ENCODE peak calls at places on chromosomes 12 and 14, in eight cellular contexts. One of them, this sample, is unnamed.

GRCh38 chr12:19846561-19846960 is 407.3 kb downstream of the AEBP2 start:
- DNase-seq in fibroblast of the aortic adventitia: peak; percentile 72
- DNase-seq in ascending aorta: no peak
- DNase-seq in bronchial epithelial cell: peak; percentile 71
- DNase-seq in lower leg skin: no peak
- DNase-seq in astrocyte of the cerebellum: peak; percentile 40
- DNase-seq in right lobe of liver: no peak
- DNase-seq in pancreas: no peak
- DNase-seq in this sample: peak; percentile 91

GRCh38 chr14:99258884-99259283 is 13.1 kb downstream of the BCL11B start:
- DNase-seq in fibroblast of the aortic adventitia: no peak
- DNase-seq in ascending aorta: no peak
- DNase-seq in bronchial epithelial cell: no peak
- DNase-seq in lower leg skin: no peak
- DNase-seq in astrocyte of the cerebellum: no peak
- DNase-seq in right lobe of liver: no peak
- DNase-seq in pancreas: no peak
- DNase-seq in this sample: no peak

GRCh38 chr12:62581288-62582064 is 114.8 kb downstream of the MON2 start:
- DNase-seq in fibroblast of the aortic adventitia: peak; percentile 86
- DNase-seq in ascending aorta: no peak
- DNase-seq in bronchial epithelial cell: peak; percentile 64
- DNase-seq in lower leg skin: no peak
- DNase-seq in astrocyte of the cerebellum: peak; percentile 55
- DNase-seq in right lobe of liver: no peak
- DNase-seq in pancreas: no peak
- DNase-seq in this sample: peak; percentile 80

GRCh38 chr12:5227722-5228274 is 184.1 kb downstream of the KCNA5 start:
- DNase-seq in fibroblast of the aortic adventitia: no peak
- DNase-seq in ascending aorta: no peak
- DNase-seq in bronchial epithelial cell: no peak
- DNase-seq in lower leg skin: no peak
- DNase-seq in astrocyte of the cerebellum: no peak
- DNase-seq in right lobe of liver: no peak
- DNase-seq in pancreas: no peak
- DNase-seq in this sample: no peak

GRCh38 chr14:30874120-30874998 is at the start of gene COCH:
- DNase-seq in fibroblast of the aortic adventitia: no peak
- DNase-seq in ascending aorta: no peak
- DNase-seq in bronchial epithelial cell: no peak
- DNase-seq in lower leg skin: no peak
- DNase-seq in astrocyte of the cerebellum: no peak
- DNase-seq in right lobe of liver: peak; percentile 47
- DNase-seq in pancreas: peak; percentile 47
- DNase-seq in this sample: no peak

GRCh38 chr12:12819752-12820311 is 6.7 kb downstream of the DDX47 start:
- DNase-seq in fibroblast of the aortic adventitia: peak; percentile 96
- DNase-seq in ascending aorta: peak; percentile 78
- DNase-seq in bronchial epithelial cell: peak; percentile 79
- DNase-seq in lower leg skin: no peak
- DNase-seq in astrocyte of the cerebellum: peak; percentile 93
- DNase-seq in right lobe of liver: no peak
- DNase-seq in pancreas: no peak
- DNase-seq in this sample: peak; percentile 95

GRCh38 chr12:13164859-13165577 is 31.5 kb upstream of the EMP1 start:
- DNase-seq in fibroblast of the aortic adventitia: no peak
- DNase-seq in ascending aorta: no peak
- DNase-seq in bronchial epithelial cell: peak; percentile 15
- DNase-seq in lower leg skin: no peak
- DNase-seq in astrocyte of the cerebellum: no peak
- DNase-seq in right lobe of liver: no peak
- DNase-seq in pancreas: no peak
- DNase-seq in this sample: no peak

GRCh38 chr12:2963760-2964292 is 4.6 kb downstream of the TEAD4 start:
- DNase-seq in fibroblast of the aortic adventitia: peak; percentile 14
- DNase-seq in ascending aorta: no peak
- DNase-seq in bronchial epithelial cell: no peak
- DNase-seq in lower leg skin: no peak
- DNase-seq in astrocyte of the cerebellum: no peak
- DNase-seq in right lobe of liver: peak; percentile 48
- DNase-seq in pancreas: peak; percentile 37
- DNase-seq in this sample: peak; percentile 18

GRCh38 chr12:124484067-124484466 is 83.3 kb downstream of the NCOR2 start:
- DNase-seq in fibroblast of the aortic adventitia: no peak
- DNase-seq in ascending aorta: no peak
- DNase-seq in bronchial epithelial cell: no peak
- DNase-seq in lower leg skin: no peak
- DNase-seq in astrocyte of the cerebellum: no peak
- DNase-seq in right lobe of liver: no peak
- DNase-seq in pancreas: no peak
- DNase-seq in this sample: no peak

GRCh38 chr12:28946361-28946760 is 202.7 kb upstream of the FAR2 start:
- DNase-seq in fibroblast of the aortic adventitia: no peak
- DNase-seq in ascending aorta: no peak
- DNase-seq in bronchial epithelial cell: no peak
- DNase-seq in lower leg skin: no peak
- DNase-seq in astrocyte of the cerebellum: no peak
- DNase-seq in right lobe of liver: no peak
- DNase-seq in pancreas: no peak
- DNase-seq in this sample: no peak

GRCh38 chr12:46963977-46964376 is 115.4 kb upstream of the PCED1B start:
- DNase-seq in fibroblast of the aortic adventitia: peak; percentile 71
- DNase-seq in ascending aorta: no peak
- DNase-seq in bronchial epithelial cell: peak; percentile 87
- DNase-seq in lower leg skin: no peak
- DNase-seq in astrocyte of the cerebellum: no peak
- DNase-seq in right lobe of liver: no peak
- DNase-seq in pancreas: no peak
- DNase-seq in this sample: peak; percentile 17

GRCh38 chr12:68976304-68976915 is 43.4 kb upstream of the CPM start:
- DNase-seq in fibroblast of the aortic adventitia: no peak
- DNase-seq in ascending aorta: no peak
- DNase-seq in bronchial epithelial cell: no peak
- DNase-seq in lower leg skin: no peak
- DNase-seq in astrocyte of the cerebellum: no peak
- DNase-seq in right lobe of liver: no peak
- DNase-seq in pancreas: no peak
- DNase-seq in this sample: no peak

GRCh38 chr12:69324797-69325466 is 23.2 kb upstream of the LYZ start:
- DNase-seq in fibroblast of the aortic adventitia: no peak
- DNase-seq in ascending aorta: no peak
- DNase-seq in bronchial epithelial cell: no peak
- DNase-seq in lower leg skin: no peak
- DNase-seq in astrocyte of the cerebellum: no peak
- DNase-seq in right lobe of liver: no peak
- DNase-seq in pancreas: no peak
- DNase-seq in this sample: no peak

GRCh38 chr14:59028476-59029202 is 159.8 kb upstream of the DAAM1 start:
- DNase-seq in fibroblast of the aortic adventitia: peak; percentile 96
- DNase-seq in ascending aorta: peak; percentile 68
- DNase-seq in bronchial epithelial cell: peak; percentile 52
- DNase-seq in lower leg skin: peak; percentile 23
- DNase-seq in astrocyte of the cerebellum: peak; percentile 90
- DNase-seq in right lobe of liver: peak; percentile 52
- DNase-seq in pancreas: peak; percentile 46
- DNase-seq in this sample: peak; percentile 87

GRCh38 chr12:6646276-6647082 is 753 bp downstream of the ACRBP start:
- DNase-seq in fibroblast of the aortic adventitia: no peak
- DNase-seq in ascending aorta: no peak
- DNase-seq in bronchial epithelial cell: no peak
- DNase-seq in lower leg skin: no peak
- DNase-seq in astrocyte of the cerebellum: no peak
- DNase-seq in right lobe of liver: no peak
- DNase-seq in pancreas: no peak
- DNase-seq in this sample: no peak

GRCh38 chr12:124841558-124841945 is 22.1 kb downstream of the SCARB1 start:
- DNase-seq in fibroblast of the aortic adventitia: no peak
- DNase-seq in ascending aorta: no peak
- DNase-seq in bronchial epithelial cell: no peak
- DNase-seq in lower leg skin: no peak
- DNase-seq in astrocyte of the cerebellum: no peak
- DNase-seq in right lobe of liver: no peak
- DNase-seq in pancreas: no peak
- DNase-seq in this sample: no peak

GRCh38 chr12:79086546-79086945 is 222.0 kb downstream of the SYT1 start:
- DNase-seq in fibroblast of the aortic adventitia: peak; percentile 15
- DNase-seq in ascending aorta: no peak
- DNase-seq in bronchial epithelial cell: no peak
- DNase-seq in lower leg skin: no peak
- DNase-seq in astrocyte of the cerebellum: no peak
- DNase-seq in right lobe of liver: no peak
- DNase-seq in pancreas: no peak
- DNase-seq in this sample: no peak
- H3K4me3 ChIP-seq in fibroblast of the aortic adventitia: no peak overlapping the region
- H3K4me3 ChIP-seq in ascending aorta: no peak overlapping the region
- H3K4me3 ChIP-seq in bronchial epithelial cell: no peak overlapping the region
- H3K4me3 ChIP-seq in lower leg skin: no peak overlapping the region
- H3K4me3 ChIP-seq in astrocyte of the cerebellum: no peak overlapping the region
- H3K4me3 ChIP-seq in right lobe of liver: no peak overlapping the region
- H3K4me3 ChIP-seq in pancreas: no peak overlapping the region
- H3K4me3 ChIP-seq in this sample: no peak overlapping the region

GRCh38 chr14:21860172-21860571 is 186.6 kb upstream of the OR4E1 start:
- DNase-seq in fibroblast of the aortic adventitia: no peak
- DNase-seq in ascending aorta: no peak
- DNase-seq in bronchial epithelial cell: peak; percentile 47
- DNase-seq in lower leg skin: no peak
- DNase-seq in astrocyte of the cerebellum: no peak
- DNase-seq in right lobe of liver: no peak
- DNase-seq in pancreas: no peak
- DNase-seq in this sample: peak; percentile 41
- TF ChIP-seq CTCF in fibroblast of the aortic adventitia: peak; percentile 26
- TF ChIP-seq CTCF in ascending aorta: no peak
- TF ChIP-seq CTCF in bronchial epithelial cell: peak; percentile 56
- TF ChIP-seq CTCF in lower leg skin: no peak
- TF ChIP-seq CTCF in astrocyte of the cerebellum: peak; percentile 46
- TF ChIP-seq CTCF in right lobe of liver: peak; percentile 22
- TF ChIP-seq CTCF in pancreas: no peak
- TF ChIP-seq CTCF in this sample: peak; percentile 54

DNA sequence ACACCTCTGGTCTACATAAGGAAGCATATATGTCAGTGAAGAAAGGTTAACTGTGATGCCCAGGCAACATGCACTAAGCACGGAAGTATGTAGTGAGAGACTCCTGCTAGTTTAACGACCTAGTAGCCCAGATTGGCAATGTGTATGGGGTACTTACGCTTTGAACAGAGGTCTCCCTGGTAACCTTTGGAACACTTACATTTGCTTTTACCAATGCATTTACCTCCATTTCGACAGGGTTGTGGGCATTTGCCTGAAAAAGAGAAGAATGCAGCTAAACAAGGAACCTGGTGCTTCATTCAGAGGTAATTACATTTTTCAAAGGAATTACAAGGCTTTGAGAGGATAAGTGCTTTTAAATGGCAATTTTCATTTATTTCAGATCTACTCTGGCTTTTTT is 65.2 kb downstream of the WIF1 start:
- DNase-seq in fibroblast of the aortic adventitia: no peak
- DNase-seq in ascending aorta: no peak
- DNase-seq in bronchial epithelial cell: no peak
- DNase-seq in lower leg skin: no peak
- DNase-seq in astrocyte of the cerebellum: no peak
- DNase-seq in right lobe of liver: no peak
- DNase-seq in pancreas: no peak
- DNase-seq in this sample: no peak
- H3K4me3 ChIP-seq in fibroblast of the aortic adventitia: no peak overlapping the region
- H3K4me3 ChIP-seq in ascending aorta: no peak overlapping the region
- H3K4me3 ChIP-seq in bronchial epithelial cell: no peak overlapping the region
- H3K4me3 ChIP-seq in lower leg skin: no peak overlapping the region
- H3K4me3 ChIP-seq in astrocyte of the cerebellum: no peak overlapping the region
- H3K4me3 ChIP-seq in right lobe of liver: no peak overlapping the region
- H3K4me3 ChIP-seq in pancreas: no peak overlapping the region
- H3K4me3 ChIP-seq in this sample: no peak overlapping the region

GRCh38 chr12:105083551-105084105 is 630 bp downstream of the ALDH1L2 start:
- DNase-seq in fibroblast of the aortic adventitia: peak; percentile 82
- DNase-seq in ascending aorta: peak; percentile 84
- DNase-seq in bronchial epithelial cell: peak; percentile 22
- DNase-seq in lower leg skin: peak; percentile 60
- DNase-seq in astrocyte of the cerebellum: no peak
- DNase-seq in right lobe of liver: peak; percentile 24
- DNase-seq in pancreas: peak; percentile 65
- DNase-seq in this sample: peak; percentile 84
- TF ChIP-seq CTCF in fibroblast of the aortic adventitia: peak; percentile 38
- TF ChIP-seq CTCF in ascending aorta: no peak
- TF ChIP-seq CTCF in bronchial epithelial cell: no peak
- TF ChIP-seq CTCF in lower leg skin: no peak
- TF ChIP-seq CTCF in astrocyte of the cerebellum: peak; percentile 17
- TF ChIP-seq CTCF in right lobe of liver: no peak
- TF ChIP-seq CTCF in pancreas: no peak
- TF ChIP-seq CTCF in this sample: peak; percentile 30

DNA sequence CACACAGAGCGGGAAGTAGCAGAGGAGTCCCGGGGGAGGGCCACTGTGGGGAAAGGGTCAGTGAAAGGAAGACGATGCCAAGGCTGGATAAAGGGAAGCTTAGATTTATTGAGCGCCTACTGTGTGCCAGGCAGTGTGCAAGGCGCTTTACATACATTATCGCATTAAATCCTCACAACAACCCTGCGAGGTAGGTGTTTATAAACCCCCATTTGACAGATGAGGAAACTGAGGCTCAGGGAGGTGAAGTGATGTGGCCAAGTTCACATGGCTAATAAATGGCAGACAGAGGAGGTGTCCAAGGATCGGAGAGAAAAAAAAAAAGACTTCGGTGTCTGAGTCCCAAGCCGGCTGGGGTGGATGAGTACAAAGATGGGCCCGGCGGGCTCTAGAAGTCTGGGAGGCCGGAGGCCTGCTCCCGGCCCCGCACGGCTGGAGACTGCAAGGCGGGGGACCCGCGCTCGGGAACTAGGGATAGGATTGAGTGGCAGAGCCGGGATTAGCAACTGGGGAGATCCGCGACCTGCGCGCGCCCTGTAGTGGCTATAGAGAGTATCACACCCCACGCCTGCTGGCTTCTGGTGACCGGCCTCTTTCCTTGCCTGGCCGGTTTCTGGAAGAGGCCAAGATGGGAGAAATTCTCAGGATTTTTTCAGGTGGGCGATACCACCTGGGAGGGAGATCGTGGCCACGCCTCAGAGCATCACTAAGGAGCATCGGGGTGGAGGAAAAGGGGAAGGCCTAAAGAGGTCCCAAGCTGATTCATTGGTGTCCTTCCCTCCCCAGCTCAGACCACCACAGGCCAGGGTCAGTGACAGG is 3.9 kb downstream of the DDN start:
- DNase-seq in fibroblast of the aortic adventitia: peak; percentile 76
- DNase-seq in ascending aorta: peak; percentile 86
- DNase-seq in bronchial epithelial cell: peak; percentile 59
- DNase-seq in lower leg skin: peak; percentile 71
- DNase-seq in astrocyte of the cerebellum: peak; percentile 46
- DNase-seq in right lobe of liver: peak; percentile 82
- DNase-seq in pancreas: peak; percentile 82
- DNase-seq in this sample: peak; percentile 80
- H3K4me3 ChIP-seq in fibroblast of the aortic adventitia: peak overlapping the region; percentile 31
- H3K4me3 ChIP-seq in ascending aorta: peak overlapping the region; percentile 45
- H3K4me3 ChIP-seq in bronchial epithelial cell: no peak overlapping the region
- H3K4me3 ChIP-seq in lower leg skin: no peak overlapping the region
- H3K4me3 ChIP-seq in astrocyte of the cerebellum: no peak overlapping the region
- H3K4me3 ChIP-seq in right lobe of liver: no peak overlapping the region
- H3K4me3 ChIP-seq in pancreas: peak overlapping the region; percentile 5
- H3K4me3 ChIP-seq in this sample: peak overlapping the region; percentile 31

DNA sequence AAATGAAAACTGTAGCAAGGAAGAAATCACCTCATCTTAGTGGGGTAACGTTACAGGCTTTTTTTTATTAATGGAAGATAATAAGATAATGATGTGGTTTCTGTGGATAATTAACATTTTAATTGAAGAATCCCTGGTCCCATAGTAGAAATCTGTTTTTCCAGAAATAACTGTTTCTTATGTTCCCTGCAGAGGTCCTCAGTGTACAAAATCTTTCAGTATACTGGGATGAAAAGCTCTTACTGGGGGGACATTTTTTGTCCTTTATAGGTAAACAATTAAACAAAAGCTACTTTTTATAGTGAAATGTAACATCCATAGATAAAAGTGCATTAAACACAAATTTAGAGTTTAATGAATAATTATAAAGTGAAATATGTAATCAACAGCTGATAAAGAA is 312.2 kb downstream of the ATXN7L3B start:
- DNase-seq in fibroblast of the aortic adventitia: peak; percentile 3
- DNase-seq in ascending aorta: no peak
- DNase-seq in bronchial epithelial cell: peak; percentile 2
- DNase-seq in lower leg skin: no peak
- DNase-seq in astrocyte of the cerebellum: no peak
- DNase-seq in right lobe of liver: no peak
- DNase-seq in pancreas: no peak
- DNase-seq in this sample: peak; percentile 12
- TF ChIP-seq CTCF in fibroblast of the aortic adventitia: no peak
- TF ChIP-seq CTCF in ascending aorta: no peak
- TF ChIP-seq CTCF in bronchial epithelial cell: no peak
- TF ChIP-seq CTCF in lower leg skin: no peak
- TF ChIP-seq CTCF in astrocyte of the cerebellum: no peak
- TF ChIP-seq CTCF in right lobe of liver: peak; percentile 30
- TF ChIP-seq CTCF in pancreas: no peak
- TF ChIP-seq CTCF in this sample: no peak

This sample was measured in choroid plexus epithelial cell.